ENCODE peak calls at places on chromosomes 16 and 17, in ten cellular contexts. Y is A549, R is tibial nerve, P is right atrium auricular region, I is PC-9, C is GM10248, K is glutamatergic neuron, G is endodermal cell, D is PC-3, U is nephron progenitor cell. Q is an unnamed sample.

GRCh38 chr16:78474762-78475161 is 375.3 kb downstream of the WWOX start:
- DNase-seq in Y (no peak), R (no peak), P (no peak), I (no peak), C (no peak), K (no peak), G (no peak), D (no peak), U (no peak), Q (no peak)

GRCh38 chr17:63623786-63624185 is 1.6 kb downstream of the MAP3K3 start:
- DNase-seq in Y (no peak), R (no peak), P (no peak), I (no peak), C (no peak), K (no peak), G (no peak), D (no peak), U (no peak), Q (no peak)

GRCh38 chr17:42683407-42684031 is 1.2 kb downstream of the CNTNAP1 start:
- DNase-seq in Y (no peak), R (no peak), P (peak; percentile 64), I (no peak), C (peak; percentile 65), K (peak; percentile 54), G (peak; percentile 73), D (peak; percentile 27), U (no peak), Q (peak; percentile 41)

GRCh38 chr16:68298907-68299515 is 11.7 kb downstream of the SLC7A6OS start:
- DNase-seq in Y (no peak), R (no peak), P (peak; percentile 79), I (no peak), C (no peak), K (no peak), G (no peak), D (peak; percentile 43), U (no peak), Q (no peak)

GRCh38 chr17:3659541-3660111 is 8.8 kb downstream of the TAX1BP3 start:
- DNase-seq in Y (peak; percentile 61), R (peak; percentile 74), P (peak; percentile 86), I (peak; percentile 45), C (no peak), K (no peak), G (peak; percentile 58), D (peak; percentile 58), U (no peak), Q (no peak)

GRCh38 chr16:3095869-3096268 is 3.2 kb downstream of the ZSCAN10 start:
- DNase-seq in Y (peak; percentile 35), R (no peak), P (no peak), I (no peak), C (peak; percentile 90), K (no peak), G (peak; percentile 59), D (peak; percentile 18), U (no peak), Q (peak; percentile 81)

GRCh38 chr16:52976539-52977167 is 76.0 kb downstream of the CHD9NB start:
- DNase-seq in Y (peak; percentile 39), R (peak; percentile 6), P (no peak), I (no peak), C (peak; percentile 37), K (no peak), G (peak; percentile 56), D (peak; percentile 38), U (no peak), Q (no peak)

GRCh38 chr16:69338557-69339288 is 641 bp downstream of the COG8 start:
- DNase-seq in Y (no peak), R (no peak), P (no peak), I (no peak), C (no peak), K (no peak), G (no peak), D (no peak), U (no peak), Q (no peak)

GRCh38 chr16:16120044-16120381 is 103.3 kb downstream of the ABCC6 start:
- DNase-seq in Y (no peak), R (no peak), P (no peak), I (no peak), C (no peak), K (no peak), G (no peak), D (no peak), U (no peak), Q (no peak)

GRCh38 chr16:58755989-58756649 is 22.0 kb upstream of the GOT2 start:
- DNase-seq in Y (peak; percentile 81), R (peak; percentile 66), P (peak; percentile 67), I (peak; percentile 50), C (peak; percentile 75), K (peak; percentile 77), G (peak; percentile 91), D (peak; percentile 74), U (peak; percentile 69), Q (peak; percentile 91)

GRCh38 chr16:67844441-67844840 is 2.3 kb upstream of the NUTF2 start:
- DNase-seq in Y (no peak), R (no peak), P (no peak), I (no peak), C (no peak), K (no peak), G (no peak), D (peak; percentile 18), U (no peak), Q (no peak)

GRCh38 chr17:18356624-18357023 is 6.7 kb downstream of the SHMT1 start:
- DNase-seq in Y (no peak), R (peak; percentile 77), P (no peak), I (no peak), C (no peak), K (no peak), G (no peak), D (no peak), U (no peak), Q (no peak)

GRCh38 chr17:13346081-13346533 is 255.6 kb downstream of the HS3ST3A1 start:
- DNase-seq in Y (no peak), R (no peak), P (no peak), I (no peak), C (no peak), K (no peak), G (peak; percentile 86), D (peak; percentile 73), U (no peak), Q (no peak)

GRCh38 chr16:74111583-74111982 is 185.0 kb upstream of the PSMD7 start:
- DNase-seq in Y (no peak), R (no peak), P (no peak), I (no peak), C (no peak), K (no peak), G (no peak), D (no peak), U (no peak), Q (peak; percentile 5)

GRCh38 chr16:80375513-80375912 is 165.3 kb upstream of the DYNLRB2 start:
- DNase-seq in Y (no peak), R (no peak), P (no peak), I (no peak), C (no peak), K (no peak), G (no peak), D (no peak), U (no peak), Q (no peak)
- TF ChIP-seq CTCF in Y (no peak), R (no peak), P (no peak), I (no peak), C (no peak), K (no peak), G (no peak), D (no peak), U (no peak), Q (no peak)

GRCh38 chr17:81120149-81120484 is 45.2 kb upstream of the PVALEF start:
- DNase-seq in Y (no peak), R (no peak), P (no peak), I (no peak), C (no peak), K (no peak), G (no peak), D (peak; percentile 28), U (no peak), Q (no peak)
- TF ChIP-seq CTCF in Y (no peak), R (no peak), P (no peak), I (no peak), C (no peak), K (no peak), G (no peak), D (peak; percentile 42), U (no peak), Q (no peak)

DNA sequence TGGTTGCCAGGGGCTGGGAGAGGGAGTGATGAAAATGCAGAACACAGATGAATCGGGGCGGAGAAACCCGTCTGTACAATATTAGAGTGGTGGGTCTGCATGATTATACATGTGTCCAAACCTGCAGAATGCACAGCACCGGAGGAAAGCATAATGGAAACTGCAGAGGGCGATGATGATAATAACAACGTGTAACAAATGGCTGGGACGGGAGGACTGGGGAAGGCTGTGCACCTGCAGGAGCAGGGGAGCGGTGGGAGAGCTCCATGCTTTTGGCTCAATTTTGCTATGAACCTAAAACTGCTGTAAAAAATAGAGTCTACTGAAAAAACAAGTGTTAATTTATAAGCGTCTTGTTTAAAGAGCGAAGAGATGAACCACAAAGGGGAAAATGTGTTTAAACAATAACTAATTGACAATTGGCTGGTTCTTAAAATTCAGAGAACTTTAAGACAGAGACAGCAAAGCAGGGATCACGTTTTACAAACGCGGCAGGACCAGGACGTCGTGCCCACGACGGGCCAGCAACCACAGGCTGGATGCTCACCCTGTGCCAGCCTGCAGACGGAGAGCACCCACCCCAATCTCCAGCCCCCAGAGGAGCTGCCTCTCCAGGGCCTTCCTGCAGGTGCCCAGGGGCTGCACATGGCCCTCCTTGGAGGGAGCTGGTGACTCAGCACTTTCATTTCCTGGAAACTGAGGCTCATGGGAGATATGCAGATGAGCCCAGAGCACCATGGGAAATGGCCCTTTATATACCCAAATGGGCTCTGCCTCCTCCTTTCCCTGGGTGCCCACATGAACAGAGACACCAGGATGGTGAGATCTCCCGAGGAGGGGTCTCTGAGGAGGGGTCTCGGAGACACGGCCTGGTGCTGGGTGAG is at the start of gene TEX19:
- DNase-seq in Y (peak; percentile 70), R (no peak), P (no peak), I (no peak), C (no peak), K (no peak), G (peak; percentile 68), D (peak; percentile 35), U (no peak), Q (peak; percentile 58)
- TF ChIP-seq CTCF in Y (no peak), R (no peak), P (no peak), I (no peak), C (no peak), K (no peak), G (no peak), D (peak; percentile 29), U (no peak), Q (no peak)

DNA sequence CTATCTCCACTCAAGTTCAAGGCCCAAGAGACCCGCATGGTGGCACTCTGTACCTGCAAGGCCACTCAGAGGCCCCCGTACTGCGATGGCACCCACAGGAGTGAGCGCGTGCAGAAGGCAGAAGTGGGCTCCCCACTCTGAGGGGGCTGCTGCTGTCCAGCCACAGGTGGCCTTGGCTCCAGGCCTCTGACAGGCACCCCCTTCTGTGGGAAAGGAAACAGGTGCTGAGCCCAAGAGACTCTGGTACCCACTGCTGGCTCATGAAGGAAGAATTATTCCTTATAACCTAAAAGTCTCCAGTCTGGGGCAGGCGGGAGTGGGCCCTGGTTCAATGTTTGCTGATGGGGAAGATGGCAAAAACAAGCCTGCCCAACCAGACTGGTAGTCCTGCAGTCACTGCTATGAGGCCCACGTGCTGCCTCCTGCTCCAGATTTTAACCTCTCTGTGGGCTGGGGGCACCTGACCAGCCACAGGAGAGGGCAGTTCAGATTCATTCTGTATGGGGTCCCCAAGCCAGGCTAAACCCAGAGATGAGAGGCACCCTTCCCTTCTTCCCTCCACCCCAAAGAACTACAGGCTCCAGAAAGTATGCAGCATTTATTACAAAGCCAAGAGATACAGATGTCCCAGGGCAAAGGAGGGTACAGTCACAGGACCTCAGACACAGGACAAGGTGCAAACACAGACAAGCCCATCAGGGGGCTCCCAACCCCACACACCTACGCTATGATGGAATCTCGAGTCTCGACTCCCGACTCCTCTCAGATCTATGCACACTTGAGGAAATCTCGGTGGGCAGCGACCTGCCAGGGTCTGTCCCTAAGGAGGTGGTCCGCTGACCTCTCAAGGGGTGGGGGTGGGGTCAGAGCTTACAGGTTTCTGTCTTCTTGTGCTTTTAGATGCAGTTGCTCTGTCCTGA is 3.4 kb downstream of the CISD3 start:
- DNase-seq in Y (peak; percentile 67), R (no peak), P (no peak), I (no peak), C (no peak), K (no peak), G (peak; percentile 83), D (peak; percentile 12), U (no peak), Q (peak; percentile 64)
- TF ChIP-seq CTCF in Y (no peak), R (no peak), P (no peak), I (peak; percentile 40), C (peak; percentile 43), K (no peak), G (peak; percentile 56), D (peak; percentile 30), U (peak; percentile 11), Q (peak; percentile 63)